ENCODE peak calls at places on chromosomes 16 and 17, in six cellular contexts. One of them, this sample, is unnamed.

GRCh38 chr17:42520540-42520951 is 15.5 kb upstream of the NAGLU start:
- DNase-seq in activated naive CD8-positive, alpha-beta T cell treated with anti-CD3 and anti-CD28 coated beads for 36 hours: peak
- DNase-seq in adrenal gland: no peak
- DNase-seq in fibroblast of lung: no peak
- DNase-seq in neural progenitor cell: peak
- DNase-seq in stomach: no peak
- DNase-seq in this sample: no peak

GRCh38 chr16:50246299-50247122 is 19.8 kb upstream of the ADCY7 start:
- DNase-seq in activated naive CD8-positive, alpha-beta T cell treated with anti-CD3 and anti-CD28 coated beads for 36 hours: no peak
- DNase-seq in adrenal gland: no peak
- DNase-seq in fibroblast of lung: no peak
- DNase-seq in neural progenitor cell: peak
- DNase-seq in stomach: no peak
- DNase-seq in this sample: no peak

GRCh38 chr17:28057731-28058246 is 15.3 kb downstream of the NLK start:
- DNase-seq in activated naive CD8-positive, alpha-beta T cell treated with anti-CD3 and anti-CD28 coated beads for 36 hours: no peak
- DNase-seq in adrenal gland: no peak
- DNase-seq in fibroblast of lung: peak
- DNase-seq in neural progenitor cell: no peak
- DNase-seq in stomach: no peak
- DNase-seq in this sample: peak

GRCh38 chr16:68331879-68332410 is 21.1 kb downstream of the PRMT7 start:
- DNase-seq in activated naive CD8-positive, alpha-beta T cell treated with anti-CD3 and anti-CD28 coated beads for 36 hours: no peak
- DNase-seq in adrenal gland: no peak
- DNase-seq in fibroblast of lung: peak
- DNase-seq in neural progenitor cell: no peak
- DNase-seq in stomach: no peak
- DNase-seq in this sample: no peak

GRCh38 chr17:81153340-81153803 is 11.9 kb upstream of the PVALEF start:
- DNase-seq in activated naive CD8-positive, alpha-beta T cell treated with anti-CD3 and anti-CD28 coated beads for 36 hours: no peak
- DNase-seq in adrenal gland: peak
- DNase-seq in fibroblast of lung: peak
- DNase-seq in neural progenitor cell: no peak
- DNase-seq in stomach: no peak
- DNase-seq in this sample: peak

GRCh38 chr17:72677714-72678390 is 414.6 kb downstream of the SLC39A11 start:
- DNase-seq in activated naive CD8-positive, alpha-beta T cell treated with anti-CD3 and anti-CD28 coated beads for 36 hours: no peak
- DNase-seq in adrenal gland: no peak
- DNase-seq in fibroblast of lung: no peak
- DNase-seq in neural progenitor cell: no peak
- DNase-seq in stomach: no peak
- DNase-seq in this sample: no peak

GRCh38 chr17:72622661-72623433 is 469.6 kb downstream of the SLC39A11 start:
- DNase-seq in activated naive CD8-positive, alpha-beta T cell treated with anti-CD3 and anti-CD28 coated beads for 36 hours: no peak
- DNase-seq in adrenal gland: no peak
- DNase-seq in fibroblast of lung: no peak
- DNase-seq in neural progenitor cell: no peak
- DNase-seq in stomach: no peak
- DNase-seq in this sample: peak

GRCh38 chr17:55448681-55449080 is 27.0 kb upstream of the MMD start:
- DNase-seq in activated naive CD8-positive, alpha-beta T cell treated with anti-CD3 and anti-CD28 coated beads for 36 hours: no peak
- DNase-seq in adrenal gland: no peak
- DNase-seq in fibroblast of lung: peak
- DNase-seq in neural progenitor cell: no peak
- DNase-seq in stomach: no peak
- DNase-seq in this sample: no peak

GRCh38 chr16:53949716-53950410 is 245.9 kb downstream of the FTO start:
- DNase-seq in activated naive CD8-positive, alpha-beta T cell treated with anti-CD3 and anti-CD28 coated beads for 36 hours: no peak
- DNase-seq in adrenal gland: no peak
- DNase-seq in fibroblast of lung: peak
- DNase-seq in neural progenitor cell: no peak
- DNase-seq in stomach: no peak
- DNase-seq in this sample: no peak

GRCh38 chr16:83681421-83681820 is 126.4 kb upstream of the HSBP1 start:
- DNase-seq in activated naive CD8-positive, alpha-beta T cell treated with anti-CD3 and anti-CD28 coated beads for 36 hours: no peak
- DNase-seq in adrenal gland: no peak
- DNase-seq in fibroblast of lung: no peak
- DNase-seq in neural progenitor cell: no peak
- DNase-seq in stomach: no peak
- DNase-seq in this sample: no peak

GRCh38 chr17:75753514-75754377 is 11.2 kb downstream of the GALK1 start:
- DNase-seq in activated naive CD8-positive, alpha-beta T cell treated with anti-CD3 and anti-CD28 coated beads for 36 hours: peak
- DNase-seq in adrenal gland: peak
- DNase-seq in fibroblast of lung: peak
- DNase-seq in neural progenitor cell: peak
- DNase-seq in stomach: peak
- DNase-seq in this sample: no peak

GRCh38 chr17:17526369-17526768 is 30.2 kb upstream of the RASD1 start:
- DNase-seq in activated naive CD8-positive, alpha-beta T cell treated with anti-CD3 and anti-CD28 coated beads for 36 hours: no peak
- DNase-seq in adrenal gland: peak
- DNase-seq in fibroblast of lung: no peak
- DNase-seq in neural progenitor cell: no peak
- DNase-seq in stomach: peak
- DNase-seq in this sample: no peak

GRCh38 chr17:22454070-22454999 is 762.0 kb downstream of the KCNJ18 start:
- DNase-seq in activated naive CD8-positive, alpha-beta T cell treated with anti-CD3 and anti-CD28 coated beads for 36 hours: no peak
- DNase-seq in adrenal gland: no peak
- DNase-seq in fibroblast of lung: no peak
- DNase-seq in neural progenitor cell: no peak
- DNase-seq in stomach: no peak
- DNase-seq in this sample: no peak

GRCh38 chr16:81485824-81486554 is 41.4 kb downstream of the CMIP start:
- DNase-seq in activated naive CD8-positive, alpha-beta T cell treated with anti-CD3 and anti-CD28 coated beads for 36 hours: no peak
- DNase-seq in adrenal gland: peak
- DNase-seq in fibroblast of lung: no peak
- DNase-seq in neural progenitor cell: no peak
- DNase-seq in stomach: no peak
- DNase-seq in this sample: no peak

GRCh38 chr17:80361495-80362220 is 53.3 kb upstream of the ENDOV start:
- DNase-seq in activated naive CD8-positive, alpha-beta T cell treated with anti-CD3 and anti-CD28 coated beads for 36 hours: peak
- DNase-seq in adrenal gland: no peak
- DNase-seq in fibroblast of lung: peak
- DNase-seq in neural progenitor cell: peak
- DNase-seq in stomach: no peak
- DNase-seq in this sample: no peak

GRCh38 chr17:70882504-70882903 is 713.2 kb downstream of the KCNJ2 start:
- DNase-seq in activated naive CD8-positive, alpha-beta T cell treated with anti-CD3 and anti-CD28 coated beads for 36 hours: no peak
- DNase-seq in adrenal gland: no peak
- DNase-seq in fibroblast of lung: no peak
- DNase-seq in neural progenitor cell: no peak
- DNase-seq in stomach: no peak
- DNase-seq in this sample: no peak

GRCh38 chr16:88578446-88579313 is 8.5 kb downstream of the ZC3H18 start:
- DNase-seq in activated naive CD8-positive, alpha-beta T cell treated with anti-CD3 and anti-CD28 coated beads for 36 hours: no peak
- DNase-seq in adrenal gland: no peak
- DNase-seq in fibroblast of lung: no peak
- DNase-seq in neural progenitor cell: no peak
- DNase-seq in stomach: no peak
- DNase-seq in this sample: no peak

GRCh38 chr16:2827481-2827790 is 2.7 kb upstream of the ZG16B start:
- DNase-seq in activated naive CD8-positive, alpha-beta T cell treated with anti-CD3 and anti-CD28 coated beads for 36 hours: no peak
- DNase-seq in adrenal gland: peak
- DNase-seq in fibroblast of lung: no peak
- DNase-seq in neural progenitor cell: no peak
- DNase-seq in stomach: no peak
- DNase-seq in this sample: no peak

GRCh38 chr17:62819511-62820221 is 11.6 kb upstream of the MARCHF10 start:
- DNase-seq in activated naive CD8-positive, alpha-beta T cell treated with anti-CD3 and anti-CD28 coated beads for 36 hours: no peak
- DNase-seq in adrenal gland: peak
- DNase-seq in fibroblast of lung: peak
- DNase-seq in neural progenitor cell: peak
- DNase-seq in stomach: peak
- DNase-seq in this sample: peak

GRCh38 chr17:56635640-56636039 is 42.1 kb downstream of the NOG start:
- DNase-seq in activated naive CD8-positive, alpha-beta T cell treated with anti-CD3 and anti-CD28 coated beads for 36 hours: no peak
- DNase-seq in adrenal gland: no peak
- DNase-seq in fibroblast of lung: no peak
- DNase-seq in neural progenitor cell: no peak
- DNase-seq in stomach: no peak
- DNase-seq in this sample: peak

GRCh38 chr16:57104706-57105105 is 12.3 kb downstream of the CPNE2 start:
- DNase-seq in activated naive CD8-positive, alpha-beta T cell treated with anti-CD3 and anti-CD28 coated beads for 36 hours: no peak
- DNase-seq in adrenal gland: no peak
- DNase-seq in fibroblast of lung: no peak
- DNase-seq in neural progenitor cell: no peak
- DNase-seq in stomach: no peak
- DNase-seq in this sample: no peak

GRCh38 chr16:65546353-65546791 is 424.5 kb upstream of the CDH11 start:
- DNase-seq in activated naive CD8-positive, alpha-beta T cell treated with anti-CD3 and anti-CD28 coated beads for 36 hours: no peak
- DNase-seq in adrenal gland: no peak
- DNase-seq in fibroblast of lung: peak
- DNase-seq in neural progenitor cell: no peak
- DNase-seq in stomach: no peak
- DNase-seq in this sample: no peak

GRCh38 chr17:20935740-20936139 is 107.1 kb downstream of the USP22 start:
- DNase-seq in activated naive CD8-positive, alpha-beta T cell treated with anti-CD3 and anti-CD28 coated beads for 36 hours: no peak
- DNase-seq in adrenal gland: no peak
- DNase-seq in fibroblast of lung: peak
- DNase-seq in neural progenitor cell: no peak
- DNase-seq in stomach: no peak
- DNase-seq in this sample: peak

GRCh38 chr17:58969156-58969555 is 137.5 kb downstream of the TRIM37 start:
- DNase-seq in activated naive CD8-positive, alpha-beta T cell treated with anti-CD3 and anti-CD28 coated beads for 36 hours: no peak
- DNase-seq in adrenal gland: no peak
- DNase-seq in fibroblast of lung: no peak
- DNase-seq in neural progenitor cell: no peak
- DNase-seq in stomach: no peak
- DNase-seq in this sample: no peak

GRCh38 chr17:61345081-61345480 is 54.6 kb upstream of the TBX2 start:
- DNase-seq in activated naive CD8-positive, alpha-beta T cell treated with anti-CD3 and anti-CD28 coated beads for 36 hours: no peak
- DNase-seq in adrenal gland: no peak
- DNase-seq in fibroblast of lung: no peak
- DNase-seq in neural progenitor cell: no peak
- DNase-seq in stomach: no peak
- DNase-seq in this sample: no peak

GRCh38 chr17:71208111-71208704 is 912.6 kb upstream of the SOX9 start:
- DNase-seq in activated naive CD8-positive, alpha-beta T cell treated with anti-CD3 and anti-CD28 coated beads for 36 hours: no peak
- DNase-seq in adrenal gland: no peak
- DNase-seq in fibroblast of lung: peak
- DNase-seq in neural progenitor cell: no peak
- DNase-seq in stomach: no peak
- DNase-seq in this sample: peak

GRCh38 chr16:4358831-4359561 is 7.9 kb upstream of the PAM16 start:
- DNase-seq in activated naive CD8-positive, alpha-beta T cell treated with anti-CD3 and anti-CD28 coated beads for 36 hours: peak
- DNase-seq in adrenal gland: peak
- DNase-seq in fibroblast of lung: peak
- DNase-seq in neural progenitor cell: peak
- DNase-seq in stomach: peak
- DNase-seq in this sample: no peak

GRCh38 chr17:70390059-70390458 is 220.7 kb downstream of the KCNJ2 start:
- DNase-seq in activated naive CD8-positive, alpha-beta T cell treated with anti-CD3 and anti-CD28 coated beads for 36 hours: no peak
- DNase-seq in adrenal gland: no peak
- DNase-seq in fibroblast of lung: peak
- DNase-seq in neural progenitor cell: no peak
- DNase-seq in stomach: no peak
- DNase-seq in this sample: no peak

GRCh38 chr16:47507701-47508100 is 46.6 kb downstream of the PHKB start:
- DNase-seq in activated naive CD8-positive, alpha-beta T cell treated with anti-CD3 and anti-CD28 coated beads for 36 hours: no peak
- DNase-seq in adrenal gland: no peak
- DNase-seq in fibroblast of lung: peak
- DNase-seq in neural progenitor cell: no peak
- DNase-seq in stomach: no peak
- DNase-seq in this sample: no peak

GRCh38 chr17:70804161-70804560 is 634.8 kb downstream of the KCNJ2 start:
- DNase-seq in activated naive CD8-positive, alpha-beta T cell treated with anti-CD3 and anti-CD28 coated beads for 36 hours: no peak
- DNase-seq in adrenal gland: no peak
- DNase-seq in fibroblast of lung: peak
- DNase-seq in neural progenitor cell: no peak
- DNase-seq in stomach: no peak
- DNase-seq in this sample: peak

GRCh38 chr16:27579086-27579980 is 29.4 kb downstream of the KATNIP start:
- DNase-seq in activated naive CD8-positive, alpha-beta T cell treated with anti-CD3 and anti-CD28 coated beads for 36 hours: no peak
- DNase-seq in adrenal gland: no peak
- DNase-seq in fibroblast of lung: peak
- DNase-seq in neural progenitor cell: no peak
- DNase-seq in stomach: no peak
- DNase-seq in this sample: peak

GRCh38 chr16:14559809-14560227 is 70.2 kb downstream of the PARN start:
- DNase-seq in activated naive CD8-positive, alpha-beta T cell treated with anti-CD3 and anti-CD28 coated beads for 36 hours: no peak
- DNase-seq in adrenal gland: peak
- DNase-seq in fibroblast of lung: no peak
- DNase-seq in neural progenitor cell: no peak
- DNase-seq in stomach: peak
- DNase-seq in this sample: no peak

GRCh38 chr16:8828541-8829165 is 31.0 kb downstream of the PMM2 start:
- DNase-seq in activated naive CD8-positive, alpha-beta T cell treated with anti-CD3 and anti-CD28 coated beads for 36 hours: no peak
- DNase-seq in adrenal gland: no peak
- DNase-seq in fibroblast of lung: no peak
- DNase-seq in neural progenitor cell: no peak
- DNase-seq in stomach: no peak
- DNase-seq in this sample: peak